ENCODE peak calls at places on chromosomes 5 and 9, in seven cellular contexts. Q is SK-N-SH, J is HepG2, W is endothelial cell of umbilical vein, G is HCT116, R is breast epithelium, A is transverse colon. P is an unnamed sample. For H3K9me3, the result is how much of the 10 kb centered on the place peaks cover.

GRCh38 chr9:22240619-22241018 is 206.0 kb upstream of the DMRTA1 start:
- DNase-seq in Q (no peak), J (no peak), W (peak), G (no peak), R (no peak), A (no peak), P (no peak)

GRCh38 chr9:129962889-129963703 is 79.9 kb downstream of the FNBP1 start:
- DNase-seq in Q (no peak), J (no peak), W (peak), G (no peak), R (no peak), A (peak), P (peak)

GRCh38 chr5:149367249-149367971 is 9.6 kb downstream of the PCYOX1L start:
- DNase-seq in Q (peak), J (peak), W (peak), G (peak), R (no peak), A (peak), P (peak)

GRCh38 chr5:147691134-147691533 is 91.4 kb downstream of the JAKMIP2 start:
- DNase-seq in Q (no peak), J (no peak), W (no peak), G (no peak), R (no peak), A (no peak), P (no peak)

GRCh38 chr5:68376931-68377330 is 161.4 kb downstream of the PIK3R1 start:
- DNase-seq in Q (no peak), J (no peak), W (no peak), G (no peak), R (no peak), A (no peak), P (no peak)

GRCh38 chr5:79436224-79436623 is 77.7 kb downstream of the HOMER1 start:
- DNase-seq in Q (no peak), J (peak), W (no peak), G (no peak), R (no peak), A (no peak), P (no peak)

GRCh38 chr5:1476181-1476966 is 31.1 kb upstream of the SLC6A3 start:
- DNase-seq in Q (no peak), J (no peak), W (no peak), G (no peak), R (peak), A (no peak), P (peak)

GRCh38 chr9:16069671-16070586 is 517.1 kb downstream of the CCDC171 start:
- DNase-seq in Q (no peak), J (no peak), W (no peak), G (no peak), R (no peak), A (no peak), P (no peak)

GRCh38 chr5:150058480-150059126 is 27.8 kb downstream of the CSF1R start:
- DNase-seq in Q (peak), J (no peak), W (no peak), G (no peak), R (no peak), A (no peak), P (no peak)

GRCh38 chr9:107881625-107882300 is 392.2 kb upstream of the KLF4 start:
- DNase-seq in Q (no peak), J (no peak), W (no peak), G (no peak), R (no peak), A (no peak), P (no peak)

GRCh38 chr5:177317959-177318377 is 6.3 kb upstream of the MXD3 start:
- DNase-seq in Q (peak), J (peak), W (peak), G (peak), R (peak), A (peak), P (no peak)

GRCh38 chr5:64971538-64971937 is 202.8 kb downstream of the CWC27 start:
- DNase-seq in Q (no peak), J (no peak), W (peak), G (no peak), R (no peak), A (no peak), P (no peak)

GRCh38 chr5:113757508-113757907 is 244.0 kb downstream of the YTHDC2 start:
- DNase-seq in Q (no peak), J (no peak), W (no peak), G (no peak), R (no peak), A (no peak), P (no peak)
- H3K4me3 ChIP-seq in Q (no peak), J (no peak), W (no peak), G (no peak), R (no peak), A (no peak), P (no peak)

DNA sequence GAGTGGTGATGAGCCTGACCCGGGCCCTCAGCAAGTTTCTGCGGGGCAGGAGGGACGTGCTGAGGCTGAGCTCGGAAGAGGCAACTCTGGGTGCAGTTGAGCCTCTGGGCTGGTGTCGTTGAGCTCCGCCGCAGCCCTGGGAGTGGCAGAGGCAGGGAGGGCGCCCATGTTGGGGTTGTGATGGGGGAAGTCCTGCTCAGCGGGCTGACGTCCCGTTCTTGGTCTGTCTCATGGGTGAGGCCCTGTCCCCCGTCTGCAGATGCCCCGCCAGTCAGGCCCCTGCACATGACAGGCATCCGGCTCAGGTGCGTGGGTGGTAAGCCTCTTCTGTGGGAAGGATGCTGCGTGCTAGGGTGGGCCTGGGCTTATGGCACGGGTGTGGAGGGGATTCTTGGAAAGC is 64.3 kb downstream of the RXRA start:
- DNase-seq in Q (no peak), J (no peak), W (no peak), G (no peak), R (no peak), A (no peak), P (no peak)
- TF ChIP-seq POLR2AphosphoS5 in Q (no peak), J (no peak), W (no peak), G (no peak), R (no peak), A (no peak), P (no peak)

GRCh38 chr5:29498412-29498811 is 1695.1 kb upstream of the CDH6 start:
- DNase-seq in Q (no peak), J (no peak), W (no peak), G (no peak), R (no peak), A (no peak), P (no peak)
- H3K9me3 ChIP-seq in Q (under half), J (half or more), W (under half), G (under half), R (under half), A (under half), P (under half)

GRCh38 chr5:4243865-4244264 is 648.2 kb downstream of the IRX1 start:
- DNase-seq in Q (no peak), J (no peak), W (no peak), G (no peak), R (no peak), A (no peak), P (no peak)
- H3K4me3 ChIP-seq in Q (no peak), J (no peak), W (no peak), G (no peak), R (no peak), A (no peak), P (no peak)

GRCh38 chr5:14509556-14509955 is 72.0 kb upstream of the OTULINL start:
- DNase-seq in Q (no peak), J (no peak), W (no peak), G (no peak), R (no peak), A (no peak), P (no peak)

GRCh38 chr5:14512574-14512973 is 69.0 kb upstream of the OTULINL start:
- DNase-seq in Q (no peak), J (no peak), W (no peak), G (no peak), R (no peak), A (no peak), P (no peak)

GRCh38 chr5:14510156-14510734 is 71.3 kb upstream of the OTULINL start:
- DNase-seq in Q (no peak), J (no peak), W (no peak), G (no peak), R (no peak), A (no peak), P (no peak)

GRCh38 chr5:14513266-14513665 is 68.3 kb upstream of the OTULINL start:
- DNase-seq in Q (no peak), J (no peak), W (no peak), G (no peak), R (no peak), A (peak), P (no peak)

DNA sequence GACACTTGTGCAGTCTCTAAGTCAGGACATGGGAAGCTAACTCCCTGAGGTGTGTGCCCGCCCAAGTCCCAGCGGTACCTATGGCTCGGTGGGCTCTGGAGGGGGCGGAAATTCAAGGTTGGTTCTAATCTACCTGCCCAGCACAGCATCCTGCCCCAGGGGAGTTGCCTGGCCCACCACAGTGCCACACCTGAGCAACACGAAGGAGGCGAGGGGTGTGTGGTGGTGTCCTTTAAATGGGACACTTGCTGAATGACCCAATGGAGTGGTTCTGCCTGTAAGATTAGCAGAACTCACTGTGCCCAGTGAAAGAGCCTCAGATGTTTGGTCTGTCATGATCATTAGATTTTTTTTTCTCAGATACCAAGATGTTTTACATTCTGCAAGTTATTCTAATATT is 70.7 kb upstream of the OTULINL start:
- DNase-seq in Q (no peak), J (no peak), W (no peak), G (no peak), R (no peak), A (no peak), P (no peak)
- TF ChIP-seq POLR2AphosphoS5 in Q (peak), J (no peak), W (no peak), G (no peak), R (no peak), A (no peak), P (no peak)

DNA sequence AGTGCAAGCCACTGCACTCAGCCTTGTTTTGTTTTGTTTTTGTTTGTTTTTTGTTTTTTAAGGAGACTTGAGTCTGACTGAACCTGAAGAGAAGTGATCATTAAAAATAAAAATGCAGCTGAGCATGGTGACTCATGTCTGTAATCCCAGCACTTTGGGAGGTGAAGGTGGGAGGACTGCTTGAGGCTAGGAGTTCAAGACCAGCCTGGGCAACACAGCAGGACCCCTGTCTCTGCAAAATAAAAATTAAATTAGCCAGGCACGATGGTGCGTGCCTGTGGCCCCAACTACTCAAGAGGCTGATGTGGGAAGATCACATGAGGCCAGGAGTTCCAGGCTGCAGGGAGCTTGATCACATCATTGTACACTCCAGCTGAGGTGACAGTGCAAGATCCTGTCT is 6.2 kb downstream of the SLC1A1 start:
- DNase-seq in Q (no peak), J (no peak), W (no peak), G (no peak), R (no peak), A (no peak), P (no peak)
- H3K9me3 ChIP-seq in Q (under half), J (under half), W (under half), G (under half), R (under half), A (under half), P (under half)